ENCODE peak calls at places on chromosome 9, in six cellular contexts. V, O, P, G, Q and A are unnamed samples.

GRCh38 chr9:892123-892522 is 50.6 kb downstream of the DMRT1 start:
- DNase-seq in G (no peak), Q (no peak), P (no peak), V (no peak), O (no peak), A (no peak)

GRCh38 chr9:133836001-133836758 is 98.0 kb upstream of the SARDH start:
- DNase-seq in P (no peak), G (no peak), V (no peak), Q (no peak), O (no peak), A (no peak)

GRCh38 chr9:34825780-34826179 is 115.8 kb upstream of the CCL21 start:
- DNase-seq in G (no peak), O (no peak), P (no peak), Q (no peak), V (no peak), A (no peak)

GRCh38 chr9:134678206-134678605 is 36.6 kb downstream of the COL5A1 start:
- DNase-seq in Q (no peak), G (no peak), P (no peak), V (no peak), O (no peak), A (no peak)

GRCh38 chr9:95494416-95495371 is 22.1 kb downstream of the PTCH1 start:
- DNase-seq in P (no peak), O (no peak), Q (peak), V (peak), G (peak), A (no peak)

GRCh38 chr9:27361401-27361953 is 64.5 kb upstream of the EQTN start:
- DNase-seq in V (no peak), O (no peak), P (no peak), G (no peak), Q (no peak), A (no peak)

GRCh38 chr9:26357803-26358339 is 534.7 kb downstream of the CAAP1 start:
- DNase-seq in O (no peak), V (no peak), Q (no peak), G (no peak), P (no peak), A (no peak)

GRCh38 chr9:109914280-109915027 is 134.5 kb downstream of the PALM2AKAP2 start:
- DNase-seq in V (no peak), O (no peak), G (no peak), P (no peak), Q (no peak), A (no peak)

GRCh38 chr9:86046080-86046636 is 53.2 kb downstream of the GOLM1 start:
- DNase-seq in Q (no peak), V (no peak), G (no peak), O (no peak), P (no peak), A (no peak)

GRCh38 chr9:10858817-10859216 is 246.0 kb upstream of the PTPRD start:
- DNase-seq in G (no peak), P (no peak), O (no peak), V (no peak), Q (no peak), A (no peak)

GRCh38 chr9:83675466-83675865 is 32.3 kb downstream of the UBQLN1 start:
- DNase-seq in V (no peak), Q (no peak), P (no peak), O (no peak), G (no peak), A (no peak)

GRCh38 chr9:13728917-13729811 is 449.7 kb upstream of the MPDZ start:
- DNase-seq in G (no peak), P (no peak), O (no peak), Q (no peak), V (no peak), A (no peak)

GRCh38 chr9:120862452-120862851 is 14.5 kb downstream of the PHF19 start:
- DNase-seq in P (no peak), G (no peak), Q (no peak), V (no peak), O (no peak), A (no peak)

GRCh38 chr9:84754461-84754860 is 84.9 kb downstream of the NTRK2 start:
- DNase-seq in Q (no peak), G (no peak), O (no peak), V (no peak), P (no peak), A (no peak)

GRCh38 chr9:69339620-69340019 is 14.6 kb downstream of the ENTREP1 start:
- DNase-seq in G (no peak), V (no peak), P (no peak), Q (no peak), O (no peak), A (no peak)

GRCh38 chr9:37739222-37739621 is 14.4 kb upstream of the TRMT10B start:
- DNase-seq in O (no peak), V (no peak), P (no peak), Q (no peak), G (no peak), A (no peak)

GRCh38 chr9:31700252-31701045 is 684.0 kb upstream of the ACO1 start:
- DNase-seq in O (no peak), V (peak), Q (no peak), P (no peak), G (no peak), A (no peak)

GRCh38 chr9:135103001-135103446 is 15.6 kb downstream of the OLFM1 start:
- DNase-seq in O (no peak), Q (no peak), P (no peak), G (no peak), V (no peak), A (no peak)

GRCh38 chr9:76373173-76373771 is 21.0 kb downstream of the RFK start:
- DNase-seq in Q (no peak), V (no peak), O (peak), G (no peak), P (no peak), A (no peak)

GRCh38 chr9:96486351-96487029 is 36.5 kb downstream of the HABP4 start:
- DNase-seq in G (no peak), P (no peak), O (no peak), V (no peak), Q (no peak), A (no peak)

GRCh38 chr9:34549407-34549732 is 26.6 kb upstream of the ENHO start:
- DNase-seq in O (no peak), Q (no peak), P (no peak), V (no peak), G (no peak), A (no peak)

GRCh38 chr9:137965177-137965795 is 87.7 kb downstream of the CACNA1B start:
- DNase-seq in P (no peak), Q (no peak), O (no peak), V (no peak), G (no peak), A (no peak)

GRCh38 chr9:14213504-14213903 is 100.4 kb downstream of the NFIB start:
- DNase-seq in V (no peak), P (no peak), G (no peak), O (no peak), Q (no peak), A (no peak)

GRCh38 chr9:98506422-98507054 is 202.2 kb downstream of the GABBR2 start:
- DNase-seq in V (no peak), P (no peak), G (no peak), O (no peak), Q (no peak), A (no peak)

GRCh38 chr9:27385606-27386005 is 88.7 kb upstream of the EQTN start:
- DNase-seq in V (no peak), O (no peak), G (no peak), Q (no peak), P (no peak), A (no peak)

GRCh38 chr9:113397077-113397696 is 3.9 kb downstream of the ALAD start:
- DNase-seq in G (no peak), O (no peak), Q (no peak), V (no peak), P (no peak), A (no peak)

GRCh38 chr9:33233659-33234335 is 6.2 kb upstream of the SPINK4 start:
- DNase-seq in G (no peak), Q (no peak), P (no peak), O (peak), V (no peak), A (no peak)

GRCh38 chr9:127844821-127845359 is 9.6 kb downstream of the ENG start:
- DNase-seq in Q (no peak), G (no peak), O (no peak), P (no peak), V (no peak), A (peak)

GRCh38 chr9:13266172-13266571 is 13.3 kb downstream of the MPDZ start:
- DNase-seq in V (no peak), Q (no peak), O (no peak), G (no peak), P (no peak), A (peak)

GRCh38 chr9:113979713-113980086 is 98.4 kb downstream of the AMBP start:
- DNase-seq in O (no peak), Q (no peak), V (no peak), G (no peak), P (no peak), A (no peak)

GRCh38 chr9:38229123-38229829 is 160.2 kb upstream of the SHB start:
- DNase-seq in P (no peak), O (no peak), G (no peak), V (no peak), Q (no peak), A (no peak)